ENCODE peak calls at places on chromosomes 12 and 14, in nine cellular contexts. C, I, F, X, D, L, Z, P and A are unnamed samples.

GRCh38 chr12:14774074-14774943 is 29.0 kb downstream of the WBP11 start:
- DNase-seq in X (peak), C (peak), F (peak), D (no peak), Z (peak), P (peak), L (peak), I (peak), A (peak)

GRCh38 chr14:59281613-59282012 is 93.1 kb downstream of the DAAM1 start:
- DNase-seq in P (no peak), F (no peak), D (no peak), Z (no peak), L (peak), X (no peak), C (no peak), I (no peak), A (no peak)

GRCh38 chr12:53079226-53080117 is at the start of gene SPRYD3:
- DNase-seq in F (peak), D (peak), C (peak), L (peak), I (peak), X (peak), P (peak), Z (peak), A (peak)

GRCh38 chr14:51080622-51081021 is 14.3 kb downstream of the TRIM9 start:
- DNase-seq in F (no peak), L (no peak), X (no peak), C (no peak), I (no peak), Z (no peak), D (no peak), P (no peak), A (no peak)

GRCh38 chr12:25771062-25771461 is 187.4 kb upstream of the RASSF8 start:
- DNase-seq in F (no peak), C (no peak), Z (no peak), X (no peak), D (no peak), I (no peak), L (peak), P (no peak), A (no peak)

GRCh38 chr12:131834798-131835615 is 6.8 kb downstream of the MMP17 start:
- DNase-seq in P (no peak), C (no peak), I (peak), Z (no peak), D (no peak), X (no peak), F (no peak), L (no peak), A (no peak)

GRCh38 chr12:29807125-29807524 is 23.4 kb upstream of the TMTC1 start:
- DNase-seq in Z (no peak), P (no peak), F (no peak), I (no peak), C (no peak), L (no peak), D (no peak), X (no peak), A (no peak)

GRCh38 chr12:5377997-5378596 is 53.8 kb upstream of the NTF3 start:
- DNase-seq in C (no peak), P (no peak), X (no peak), I (no peak), Z (no peak), L (no peak), D (peak), F (no peak), A (no peak)

GRCh38 chr14:89747146-89747545 is 207.4 kb downstream of the EFCAB11 start:
- DNase-seq in I (no peak), P (no peak), D (no peak), X (no peak), C (no peak), L (no peak), Z (no peak), F (no peak), A (no peak)

GRCh38 chr14:50311337-50311973 is 574 bp downstream of the L2HGDH start:
- DNase-seq in D (peak), I (no peak), Z (peak), F (no peak), P (no peak), C (peak), L (no peak), X (no peak), A (no peak)

GRCh38 chr14:75748340-75748739 is 87.3 kb downstream of the TTLL5 start:
- DNase-seq in I (no peak), Z (no peak), P (no peak), X (no peak), C (no peak), L (no peak), F (no peak), D (no peak), A (no peak)

GRCh38 chr12:2877047-2877958 is at the start of the genes FOXM1 and RHNO1:
- DNase-seq in P (peak), Z (peak), I (peak), X (peak), F (peak), D (peak), C (peak), L (peak), A (peak)

GRCh38 chr12:112183591-112184021 is 58.2 kb downstream of the TRAFD1 start:
- DNase-seq in I (no peak), F (no peak), D (no peak), Z (no peak), C (peak), X (no peak), P (no peak), L (no peak), A (no peak)

GRCh38 chr12:124923906-124924734 is 9.7 kb upstream of the UBC start:
- DNase-seq in I (no peak), P (no peak), F (no peak), X (no peak), Z (no peak), C (no peak), L (peak), D (no peak), A (no peak)

GRCh38 chr14:68841030-68841809 is 48.4 kb upstream of the ZFP36L1 start:
- DNase-seq in X (no peak), Z (no peak), P (no peak), C (no peak), L (no peak), D (no peak), F (no peak), I (no peak), A (no peak)

GRCh38 chr14:68753696-68754095 is 39.2 kb downstream of the ZFP36L1 start:
- DNase-seq in I (no peak), X (no peak), Z (no peak), F (no peak), P (no peak), L (no peak), D (no peak), C (no peak), A (no peak)

GRCh38 chr12:128840862-128841468 is 12.3 kb upstream of the GLT1D1 start:
- DNase-seq in F (peak), L (no peak), X (no peak), I (no peak), Z (peak), P (no peak), C (no peak), D (no peak), A (peak)